ENCODE peak calls at places on chromosomes 12 and 14, in five cellular contexts. M is HepG2, F is K562, Q is H1, S is GM12878. W is an unnamed sample.

GRCh38 chr14:23061995-23062394 is 4.7 kb upstream of the CDH24 start:
- DNase-seq in F (no peak), S (no peak), Q (no peak), M (peak), W (no peak)

GRCh38 chr14:94374749-94375148 is 13.7 kb downstream of the SERPINA1 start:
- DNase-seq in F (no peak), Q (no peak), M (no peak), S (no peak), W (no peak)

GRCh38 chr14:99729991-99730875 is 46.1 kb downstream of the CYP46A1 start:
- DNase-seq in M (peak), F (peak), S (no peak), Q (no peak), W (peak)

GRCh38 chr12:24230061-24230460 is 280.6 kb upstream of the SOX5 start:
- DNase-seq in S (no peak), Q (no peak), M (no peak), F (no peak), W (no peak)

GRCh38 chr14:52922656-52923055 is 28.2 kb downstream of the FERMT2 start:
- DNase-seq in S (no peak), M (no peak), Q (no peak), F (no peak), W (no peak)

GRCh38 chr12:21801522-21802288 is 27.2 kb upstream of the KCNJ8 start:
- DNase-seq in F (no peak), M (no peak), Q (no peak), S (no peak), W (no peak)

GRCh38 chr12:51793201-51793600 is 55.3 kb downstream of the FIGNL2 start:
- DNase-seq in S (no peak), Q (no peak), F (no peak), M (no peak), W (no peak)

GRCh38 chr12:47900480-47901129 is 4.2 kb downstream of the VDR start:
- DNase-seq in M (peak), Q (no peak), S (no peak), F (no peak), W (peak)

GRCh38 chr14:71481215-71481614 is 451.0 kb upstream of the RGS6 start:
- DNase-seq in M (no peak), Q (no peak), F (no peak), S (no peak), W (no peak)

GRCh38 chr14:64960762-64961276 is 11.3 kb downstream of the RAB15 start:
- DNase-seq in S (no peak), M (no peak), F (peak), Q (no peak), W (peak)

GRCh38 chr12:130818381-130819247 is 20.4 kb downstream of the STX2 start:
- DNase-seq in S (peak), Q (no peak), M (no peak), F (peak), W (peak)

GRCh38 chr12:102439391-102440108 is 40.8 kb downstream of the IGF1 start:
- DNase-seq in Q (no peak), M (no peak), S (no peak), F (no peak), W (no peak)

GRCh38 chr14:84209021-84209420 is 1320.9 kb upstream of the FLRT2 start:
- DNase-seq in M (no peak), F (no peak), S (no peak), Q (no peak), W (no peak)

GRCh38 chr12:69540606-69541386 is 44.5 kb upstream of the CCT2 start:
- DNase-seq in M (no peak), Q (no peak), F (no peak), S (no peak), W (no peak)

GRCh38 chr14:24273422-24273998 is 2.1 kb upstream of the RABGGTA start:
- DNase-seq in S (no peak), F (no peak), M (peak), Q (no peak), W (no peak)

GRCh38 chr14:93926209-93926872 is 803 bp upstream of the FAM181A start:
- DNase-seq in M (peak), S (no peak), F (no peak), Q (no peak), W (no peak)

GRCh38 chr12:59973515-59973914 is 377.7 kb downstream of the SLC16A7 start:
- DNase-seq in M (no peak), F (no peak), S (no peak), Q (no peak), W (no peak)

GRCh38 chr12:117564885-117565284 is 203.5 kb upstream of the NOS1 start:
- DNase-seq in Q (no peak), S (no peak), F (no peak), M (no peak), W (no peak)

GRCh38 chr12:97556201-97556824 is 93.7 kb downstream of the RMST start:
- DNase-seq in Q (no peak), S (no peak), F (no peak), M (peak), W (no peak)

GRCh38 chr12:50088577-50089335 is 3.6 kb downstream of the SMARCD1 start:
- DNase-seq in Q (no peak), F (peak), S (peak), M (peak), W (peak)

GRCh38 chr14:42872775-42873174 is 1266.1 kb downstream of the LRFN5 start:
- DNase-seq in F (no peak), Q (no peak), S (no peak), M (no peak), W (no peak)

GRCh38 chr14:99609245-99610117 is 5.5 kb upstream of the CCDC85C start:
- DNase-seq in Q (no peak), S (no peak), F (no peak), M (peak), W (no peak)

DNA sequence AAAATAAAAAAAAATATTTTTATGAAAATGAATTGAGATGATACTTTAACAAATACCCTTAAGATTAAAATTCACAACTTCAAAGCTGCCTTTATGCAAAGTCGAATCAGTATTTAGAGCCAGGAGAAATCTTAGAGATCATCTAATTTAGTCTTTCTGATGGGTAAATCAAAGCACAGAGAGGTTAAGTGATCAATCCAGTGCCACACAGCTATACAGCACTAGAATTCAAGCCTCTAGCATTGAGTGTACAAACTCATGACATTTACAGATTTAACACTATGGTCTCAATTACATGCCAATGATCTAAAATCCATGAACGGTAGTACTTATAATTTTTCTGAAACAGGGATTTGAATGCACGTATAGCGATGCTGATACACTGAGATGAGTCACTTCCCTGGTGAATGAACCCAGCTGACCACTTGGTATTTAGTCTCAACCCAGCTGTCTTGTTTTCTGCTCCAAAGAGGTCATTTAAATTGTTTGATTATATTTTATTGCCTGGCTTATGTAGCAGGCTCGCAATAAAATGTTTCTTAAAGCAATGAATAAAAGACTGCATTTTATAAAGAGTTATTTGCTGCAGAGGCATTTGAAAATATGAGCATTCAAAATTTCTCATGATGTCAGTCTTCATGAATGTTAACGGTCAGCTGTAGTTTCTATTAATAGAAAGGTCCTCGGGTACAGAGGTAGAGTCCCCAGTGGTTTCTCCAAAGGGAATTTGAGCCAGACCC is 152.4 kb upstream of the PRICKLE1 start:
- DNase-seq in F (no peak), S (no peak), Q (no peak), M (no peak), W (no peak)
- TF ChIP-seq ATF2 in F (no peak), S (no peak), Q (no peak), M (no peak), W (no peak)

GRCh38 chr14:63543826-63544320 is 696 bp upstream of the PPP2R5E start:
- DNase-seq in M (no peak), F (no peak), S (no peak), Q (no peak), W (no peak)
- TF ChIP-seq ATF2 in M (no peak), F (no peak), S (no peak), Q (no peak), W (no peak)

DNA sequence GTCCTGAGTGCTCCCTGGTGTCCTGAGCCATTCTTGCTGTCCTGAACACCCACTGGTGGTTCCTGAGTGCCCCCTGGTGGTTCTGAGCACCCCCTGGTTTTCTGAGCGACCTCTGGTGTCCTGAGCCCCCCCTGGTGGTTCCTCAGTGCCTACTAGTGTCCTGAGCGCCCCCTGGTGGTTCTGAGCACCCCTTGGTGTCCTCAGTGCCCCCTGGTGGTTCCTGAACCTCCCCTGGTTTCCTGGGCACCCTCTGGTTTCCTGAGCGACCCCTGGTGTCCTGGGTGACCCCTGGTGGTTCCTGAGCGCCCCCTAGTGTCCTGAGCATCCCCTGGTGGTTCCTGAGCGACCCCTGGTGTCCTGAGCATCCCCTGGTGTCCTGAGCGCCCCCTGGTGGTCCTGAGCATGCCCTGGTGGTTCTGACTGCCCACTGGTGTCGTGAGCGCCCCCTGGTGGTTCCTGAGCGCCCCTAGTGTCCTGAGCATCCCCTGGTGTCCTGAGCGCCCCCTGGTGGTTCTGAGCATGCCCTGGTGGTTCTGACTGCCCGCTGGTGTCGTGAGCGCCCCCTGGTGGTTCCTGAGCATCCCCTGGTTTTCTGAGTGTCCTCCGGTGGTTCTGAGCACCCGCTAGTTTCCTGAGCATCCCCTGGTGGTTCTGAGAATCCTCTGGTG is 473.1 kb downstream of the TMEM121 start:
- DNase-seq in F (peak), S (no peak), Q (no peak), M (peak), W (peak)
- TF ChIP-seq ATF2 in F (no peak), S (no peak), Q (no peak), M (no peak), W (no peak)

DNA sequence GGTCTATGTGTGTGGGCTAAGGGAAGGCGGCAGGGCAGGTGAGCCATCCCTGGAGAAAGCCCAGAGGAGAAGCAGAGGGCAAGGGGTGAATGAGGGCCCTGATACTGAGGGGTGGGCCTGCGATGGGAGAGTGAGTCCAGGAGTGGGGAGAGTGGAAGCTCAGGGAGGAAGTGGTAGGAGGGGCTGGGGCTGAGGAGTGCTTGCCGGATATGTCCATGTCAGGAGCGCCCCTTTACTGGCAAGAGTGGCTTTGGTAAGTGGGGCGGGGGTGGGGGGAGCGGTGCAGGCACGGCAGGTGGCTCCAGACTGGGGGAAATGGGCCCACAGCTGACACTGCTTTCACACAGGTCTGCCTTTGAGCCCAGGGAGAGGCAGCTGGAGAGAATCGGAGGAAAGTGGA is 86.3 kb upstream of the GPR68 start:
- DNase-seq in S (no peak), F (no peak), Q (no peak), M (no peak), W (no peak)
- TF ChIP-seq ATF2 in S (no peak), F (no peak), Q (no peak), M (no peak), W (no peak)

GRCh38 chr14:54261283-54261682 is 135.5 kb upstream of the CDKN3 start:
- DNase-seq in M (no peak), Q (no peak), F (no peak), S (no peak), W (no peak)
- TF ChIP-seq ATF2 in M (no peak), Q (no peak), F (no peak), S (no peak), W (no peak)

GRCh38 chr14:55583942-55584468 is 4.0 kb downstream of the KTN1 start:
- DNase-seq in M (peak), F (no peak), Q (no peak), S (no peak), W (no peak)

GRCh38 chr14:55588259-55588699 is 8.3 kb downstream of the KTN1 start:
- DNase-seq in Q (no peak), M (no peak), F (no peak), S (no peak), W (no peak)

GRCh38 chr14:55587847-55588246 is 7.8 kb downstream of the KTN1 start:
- DNase-seq in F (no peak), S (no peak), M (no peak), Q (no peak), W (no peak)

GRCh38 chr14:55586411-55586810 is 6.4 kb downstream of the KTN1 start:
- DNase-seq in M (no peak), Q (no peak), S (no peak), F (no peak), W (no peak)

GRCh38 chr14:55585854-55586253 is 5.8 kb downstream of the KTN1 start:
- DNase-seq in M (no peak), S (no peak), F (no peak), Q (no peak), W (no peak)
- TF ChIP-seq ATF2 in M (no peak), S (no peak), F (no peak), Q (no peak), W (no peak)

GRCh38 chr12:14390885-14391530 is 25.5 kb downstream of the ATF7IP start:
- DNase-seq in Q (no peak), F (no peak), S (no peak), M (no peak), W (no peak)

GRCh38 chr12:14395059-14395778 is 29.7 kb downstream of the ATF7IP start:
- DNase-seq in S (no peak), Q (no peak), F (no peak), M (no peak), W (no peak)

GRCh38 chr12:14396071-14396470 is 30.6 kb downstream of the ATF7IP start:
- DNase-seq in Q (no peak), F (no peak), S (peak), M (no peak), W (no peak)

GRCh38 chr12:14393736-14394135 is 28.3 kb downstream of the ATF7IP start:
- DNase-seq in Q (no peak), F (no peak), S (no peak), M (no peak), W (no peak)

DNA sequence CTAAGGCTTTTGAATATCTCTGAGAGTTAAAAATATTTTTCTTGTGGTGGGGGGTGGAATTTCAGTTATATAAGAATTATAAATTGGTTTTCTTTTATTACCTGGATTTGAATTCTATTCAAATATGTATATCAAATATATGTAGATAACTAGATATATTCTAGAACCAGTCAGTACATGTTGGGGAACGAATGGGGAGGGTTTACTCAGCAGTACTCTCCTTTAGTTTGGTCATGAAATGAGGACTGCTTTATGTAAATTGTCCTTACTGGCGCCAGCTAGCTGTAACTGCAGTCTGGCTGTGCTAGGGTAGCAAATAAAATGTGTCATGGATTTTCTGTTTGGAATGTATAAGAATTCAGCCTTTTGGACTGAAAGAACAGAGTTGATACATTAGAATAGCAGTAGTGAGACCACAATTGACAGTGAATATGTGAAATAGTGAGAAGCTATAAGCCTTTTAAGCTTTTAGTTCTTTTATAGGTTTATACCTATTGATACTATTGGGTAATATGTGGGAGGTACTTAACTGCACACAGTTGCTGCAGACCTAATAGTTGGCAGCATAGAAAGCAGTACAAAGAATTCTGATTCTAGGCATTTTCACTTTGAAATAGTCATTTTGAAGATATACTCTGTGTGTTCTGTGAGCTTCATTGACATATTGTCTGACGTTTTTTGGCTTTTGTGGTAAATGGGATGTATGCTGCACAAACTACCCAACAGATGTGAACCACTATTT is 29.0 kb downstream of the ATF7IP start:
- DNase-seq in S (peak), Q (no peak), F (peak), M (peak), W (no peak)
- TF ChIP-seq ATF2 in S (no peak), Q (no peak), F (no peak), M (no peak), W (no peak)

DNA sequence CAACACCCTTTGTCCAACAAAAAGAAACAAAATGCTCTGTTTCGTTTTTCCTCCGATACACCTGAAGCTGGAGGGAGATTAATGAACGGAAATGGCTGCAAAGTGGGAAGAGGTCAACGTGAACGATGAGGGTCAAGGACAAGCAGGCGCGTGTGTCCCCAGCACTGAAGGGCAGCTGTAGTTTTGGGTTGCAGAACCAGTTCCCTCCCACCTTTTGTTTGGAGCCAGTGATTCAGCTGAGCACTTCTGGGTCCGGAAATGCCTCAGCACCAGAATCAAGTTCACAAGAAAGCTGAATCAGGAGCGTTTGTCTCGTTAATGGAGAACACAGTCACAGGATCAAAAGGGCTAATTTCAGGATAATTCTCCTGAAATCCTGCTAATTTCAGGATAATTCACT is 51.1 kb upstream of the PWP1 start:
- DNase-seq in M (no peak), F (no peak), Q (peak), S (no peak), W (no peak)
- TF ChIP-seq ATF2 in M (no peak), F (no peak), Q (no peak), S (no peak), W (no peak)